ENCODE peak calls at places on chromosomes 3 and 15, in eight cellular contexts. B is stomach, H is A549, I is ovary, Y is K562, K is esophagus muscularis mucosa, P is suprapubic skin, G is SK-N-SH. O is an unnamed sample. For H3K4me1, the result is how much of the 10 kb centered on the place peaks cover.

GRCh38 chr3:132029182-132029902 is 5.5 kb downstream of the CPNE4 start:
- DNase-seq in B (peak), H (peak), I (peak), Y (peak), K (no peak), P (peak), G (peak), O (peak)

GRCh38 chr3:134601539-134602439 is 49.0 kb downstream of the KY start:
- DNase-seq in B (no peak), H (no peak), I (peak), Y (peak), K (peak), P (no peak), G (peak), O (no peak)

GRCh38 chr3:159897331-159898075 is 91.1 kb upstream of the IL12A start:
- DNase-seq in B (no peak), H (no peak), I (no peak), Y (no peak), K (no peak), P (no peak), G (peak), O (no peak)

GRCh38 chr3:9914559-9915251 is 2.2 kb upstream of the IL17RC start:
- DNase-seq in B (no peak), H (no peak), I (peak), Y (no peak), K (no peak), P (no peak), G (peak), O (no peak)

GRCh38 chr3:43288366-43288765 is 2.0 kb downstream of the SNRK start:
- DNase-seq in B (no peak), H (no peak), I (no peak), Y (no peak), K (no peak), P (no peak), G (no peak), O (no peak)

GRCh38 chr3:59127071-59127470 is 77.2 kb upstream of the CFAP20DC start:
- DNase-seq in B (no peak), H (peak), I (no peak), Y (no peak), K (no peak), P (no peak), G (peak), O (no peak)

GRCh38 chr15:94196536-94196935 is 34.8 kb upstream of the MCTP2 start:
- DNase-seq in B (no peak), H (no peak), I (no peak), Y (no peak), K (no peak), P (no peak), G (no peak), O (no peak)

GRCh38 chr15:67070150-67070549 is 4.7 kb downstream of the SMAD3 start:
- DNase-seq in B (no peak), H (no peak), I (no peak), Y (no peak), K (no peak), P (no peak), G (no peak), O (no peak)

GRCh38 chr3:178200316-178200715 is 335.9 kb upstream of the KCNMB2 start:
- DNase-seq in B (no peak), H (no peak), I (no peak), Y (no peak), K (no peak), P (no peak), G (no peak), O (no peak)

GRCh38 chr15:42932833-42933515 is 12.4 kb upstream of the TTBK2 start:
- DNase-seq in B (no peak), H (no peak), I (no peak), Y (no peak), K (no peak), P (no peak), G (no peak), O (no peak)

GRCh38 chr15:40451497-40452158 is 10.9 kb downstream of the BAHD1 start:
- DNase-seq in B (no peak), H (no peak), I (no peak), Y (no peak), K (no peak), P (no peak), G (no peak), O (peak)

GRCh38 chr15:40450047-40450446 is 9.3 kb downstream of the BAHD1 start:
- DNase-seq in B (no peak), H (no peak), I (no peak), Y (no peak), K (no peak), P (no peak), G (no peak), O (no peak)

GRCh38 chr15:40454904-40455391 is 14.2 kb downstream of the BAHD1 start:
- DNase-seq in B (no peak), H (no peak), I (no peak), Y (no peak), K (no peak), P (no peak), G (no peak), O (no peak)

GRCh38 chr15:40449275-40449674 is 8.5 kb downstream of the BAHD1 start:
- DNase-seq in B (no peak), H (no peak), I (no peak), Y (no peak), K (no peak), P (no peak), G (no peak), O (no peak)

DNA sequence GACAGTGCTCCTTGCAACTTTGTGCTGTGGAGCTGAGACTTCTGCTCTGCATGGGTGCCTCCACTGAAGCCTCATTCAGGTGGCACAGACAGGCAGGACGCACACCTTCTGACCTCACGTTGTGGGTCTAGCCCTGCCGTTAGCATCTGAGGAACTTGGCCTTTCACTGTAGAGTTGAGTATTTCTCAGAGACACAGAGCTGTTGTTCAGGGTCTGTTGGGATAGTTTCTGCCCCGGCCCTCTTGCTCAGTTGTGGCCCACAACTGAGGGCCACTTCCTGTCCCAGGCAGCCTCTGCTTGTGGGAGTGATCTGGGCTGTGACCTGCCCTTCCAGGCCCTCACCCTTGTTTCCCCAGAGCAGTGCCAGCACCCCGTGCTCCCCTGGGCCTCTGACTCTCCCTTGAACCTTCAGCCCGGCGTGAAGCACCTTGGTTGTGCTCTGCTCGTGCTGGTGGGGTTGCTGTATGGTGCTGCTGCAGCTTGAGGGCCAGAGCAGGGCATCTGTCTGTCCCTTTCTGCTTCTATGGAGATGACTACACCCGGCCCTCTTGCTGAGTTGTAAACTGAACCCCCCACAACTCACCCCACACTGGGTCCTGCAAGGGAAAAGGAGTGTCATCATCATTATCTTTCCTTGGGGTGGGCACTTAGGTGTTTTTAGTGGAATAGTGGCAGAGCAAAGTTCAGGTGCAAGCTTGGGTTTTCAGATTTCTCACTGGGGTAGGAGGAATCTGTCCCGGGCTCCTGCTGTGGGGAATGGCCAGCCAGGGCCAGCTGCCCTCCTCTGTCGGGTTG is 11.7 kb downstream of the BAHD1 start:
- DNase-seq in B (no peak), H (no peak), I (no peak), Y (no peak), K (no peak), P (no peak), G (no peak), O (no peak)
- H3K4me1 ChIP-seq in B (half or more), H (under half), I (under half), Y (under half), K (half or more), P (under half), G (under half), O (under half)

GRCh38 chr15:98914626-98915025 is 93.0 kb downstream of the PGPEP1L start:
- DNase-seq in B (no peak), H (peak), I (no peak), Y (no peak), K (no peak), P (no peak), G (no peak), O (no peak)
- TF ChIP-seq EP300 in B (no peak), H (no peak), I (no peak), Y (no peak), K (no peak), P (no peak), G (no peak), O (no peak)

DNA sequence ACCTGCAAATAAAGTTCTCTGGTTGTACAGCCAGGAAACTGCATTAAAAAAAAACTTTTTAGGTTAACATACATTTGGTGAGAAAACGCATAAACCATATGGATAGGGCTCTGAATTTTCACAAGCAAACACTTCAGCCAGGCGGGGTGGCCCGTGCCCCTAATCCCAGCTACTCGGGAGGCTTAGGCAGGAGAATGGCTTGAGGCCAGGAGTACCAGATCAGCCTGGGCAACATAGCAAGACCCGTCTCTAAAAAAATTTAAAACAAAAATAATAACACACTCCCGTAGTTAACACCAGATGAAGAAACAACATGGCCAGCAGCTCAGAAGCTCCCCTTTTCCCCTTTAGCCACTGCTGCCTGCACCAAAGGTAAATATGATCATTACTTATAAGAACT is 3.2 kb upstream of the RPL14 start:
- DNase-seq in B (no peak), H (no peak), I (no peak), Y (no peak), K (no peak), P (no peak), G (no peak), O (no peak)
- H3K4me1 ChIP-seq in B (under half), H (under half), I (under half), Y (under half), K (under half), P (under half), G (under half), O (under half)

GRCh38 chr3:123400169-123400568 is 48.7 kb downstream of the ADCY5 start:
- DNase-seq in B (no peak), H (no peak), I (peak), Y (no peak), K (no peak), P (no peak), G (no peak), O (no peak)

GRCh38 chr3:123396171-123397049 is 52.5 kb downstream of the ADCY5 start:
- DNase-seq in B (no peak), H (no peak), I (peak), Y (no peak), K (no peak), P (no peak), G (no peak), O (no peak)

GRCh38 chr3:123395235-123395634 is 53.7 kb downstream of the ADCY5 start:
- DNase-seq in B (no peak), H (no peak), I (peak), Y (no peak), K (no peak), P (no peak), G (no peak), O (no peak)

GRCh38 chr3:123397050-123397590 is 51.8 kb downstream of the ADCY5 start:
- DNase-seq in B (no peak), H (no peak), I (peak), Y (no peak), K (no peak), P (no peak), G (no peak), O (no peak)

GRCh38 chr3:123397921-123398785 is 50.7 kb downstream of the ADCY5 start:
- DNase-seq in B (no peak), H (no peak), I (peak), Y (no peak), K (no peak), P (no peak), G (no peak), O (no peak)
- TF ChIP-seq EP300 in B (no peak), H (no peak), I (no peak), Y (no peak), K (no peak), P (no peak), G (no peak), O (no peak)

GRCh38 chr15:70266412-70267089 is 168.8 kb upstream of the TLE3 start:
- DNase-seq in B (peak), H (no peak), I (peak), Y (no peak), K (peak), P (peak), G (no peak), O (peak)

GRCh38 chr15:70264014-70264492 is 166.3 kb upstream of the TLE3 start:
- DNase-seq in B (no peak), H (no peak), I (no peak), Y (no peak), K (no peak), P (no peak), G (peak), O (no peak)

GRCh38 chr15:70265986-70266385 is 168.3 kb upstream of the TLE3 start:
- DNase-seq in B (no peak), H (no peak), I (no peak), Y (no peak), K (no peak), P (no peak), G (no peak), O (no peak)

GRCh38 chr15:70264738-70265465 is 167.2 kb upstream of the TLE3 start:
- DNase-seq in B (peak), H (no peak), I (peak), Y (no peak), K (no peak), P (no peak), G (no peak), O (no peak)

GRCh38 chr15:70265466-70265978 is 167.8 kb upstream of the TLE3 start:
- DNase-seq in B (no peak), H (no peak), I (no peak), Y (no peak), K (no peak), P (no peak), G (no peak), O (no peak)
- H3K4me1 ChIP-seq in B (half or more), H (under half), I (under half), Y (under half), K (half or more), P (under half), G (under half), O (half or more)

GRCh38 chr3:151196441-151196840 is 6.6 kb downstream of the GPR171 start:
- DNase-seq in B (no peak), H (no peak), I (no peak), Y (no peak), K (no peak), P (no peak), G (no peak), O (no peak)
- TF ChIP-seq EP300 in B (no peak), H (no peak), I (no peak), Y (no peak), K (no peak), P (no peak), G (no peak), O (no peak)

DNA sequence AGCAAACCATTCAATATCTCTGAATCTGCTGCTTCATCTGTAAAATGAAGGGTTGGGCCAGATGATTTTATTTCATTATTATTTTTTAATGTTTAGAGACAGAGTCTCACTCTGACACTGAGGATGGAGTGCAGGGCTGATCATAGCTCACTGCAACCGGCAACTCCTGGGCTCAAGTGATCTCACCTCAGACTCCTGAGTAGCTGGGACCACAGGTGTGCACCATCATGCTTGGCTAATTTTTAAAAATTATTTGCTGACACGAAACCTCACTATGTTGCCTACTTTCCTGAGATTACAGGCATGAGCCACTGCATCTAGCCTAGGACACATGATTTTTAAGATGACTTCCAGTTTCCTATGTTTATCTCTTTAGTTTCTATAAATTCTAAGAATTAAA is 105.8 kb downstream of the P3H2 start:
- DNase-seq in B (no peak), H (no peak), I (no peak), Y (no peak), K (no peak), P (no peak), G (no peak), O (no peak)
- H3K4me1 ChIP-seq in B (under half), H (half or more), I (under half), Y (under half), K (under half), P (under half), G (under half), O (under half)

O was measured in transverse colon.